ENCODE peak calls at places on chromosome 2, in four cellular contexts. X is foreskin fibroblast, N is foreskin melanocyte, W is transverse colon. D is an unnamed sample.
A peak's percentile ranks its signal among the peaks of the same experiment; 100 is the strongest.

GRCh38 chr2:218323526-218324472 is 31.5 kb upstream of the TMBIM1 start:
- DNase-seq in X (peak; percentile 58), N (peak; percentile 53), W (peak; percentile 30), D (no peak)

GRCh38 chr2:69017080-69017479 is 4.1 kb downstream of the ANTXR1 start:
- DNase-seq in X (peak; percentile 62), N (no peak), W (no peak), D (no peak)

GRCh38 chr2:217928324-217929293 is 74.2 kb downstream of the TNS1 start:
- DNase-seq in X (no peak), N (no peak), W (no peak), D (peak; percentile 50)

GRCh38 chr2:180015951-180016709 is 9.0 kb upstream of the CWC22 start:
- DNase-seq in X (peak; percentile 91), N (no peak), W (no peak), D (no peak)

GRCh38 chr2:237278593-237278992 is 135.4 kb downstream of the COL6A3 start:
- DNase-seq in X (peak; percentile 96), N (no peak), W (peak; percentile 37), D (peak; percentile 90)

GRCh38 chr2:85541262-85541661 is 2.3 kb downstream of the MAT2A start:
- DNase-seq in X (no peak), N (no peak), W (no peak), D (no peak)

GRCh38 chr2:146994246-146994645 is 850.6 kb upstream of the ACVR2A start:
- DNase-seq in X (no peak), N (no peak), W (no peak), D (no peak)

GRCh38 chr2:23635666-23636340 is 250.8 kb downstream of the KLHL29 start:
- DNase-seq in X (no peak), N (no peak), W (no peak), D (no peak)

GRCh38 chr2:215716971-215717370 is 281.1 kb upstream of the FN1 start:
- DNase-seq in X (peak; percentile 51), N (no peak), W (no peak), D (no peak)

GRCh38 chr2:177147834-177148233 is 64.8 kb upstream of the HNRNPA3 start:
- DNase-seq in X (no peak), N (no peak), W (no peak), D (no peak)

GRCh38 chr2:221649045-221649444 is 76.9 kb upstream of the EPHA4 start:
- DNase-seq in X (peak; percentile 15), N (no peak), W (no peak), D (no peak)

GRCh38 chr2:88599527-88599926 is 27.7 kb downstream of the EIF2AK3 start:
- DNase-seq in X (peak; percentile 11), N (no peak), W (no peak), D (no peak)

GRCh38 chr2:66772618-66773017 is 337.7 kb downstream of the MEIS1 start:
- DNase-seq in X (no peak), N (no peak), W (no peak), D (no peak)